ENCODE peak calls at places on chromosome 15, in four cellular contexts. Y is occipital lobe, G is cardiac muscle cell, U is pulmonary artery endothelial cell. X is an unnamed sample.

GRCh38 chr15:39438260-39438659 is 142.6 kb upstream of the THBS1 start:
- DNase-seq in Y (no peak), G (no peak), U (no peak), X (peak)

GRCh38 chr15:89876736-89877135 is 17.1 kb downstream of the AP3S2 start:
- DNase-seq in Y (no peak), G (no peak), U (no peak), X (no peak)

GRCh38 chr15:74364936-74365618 is 2.4 kb downstream of the CYP11A1 start:
- DNase-seq in Y (no peak), G (no peak), U (no peak), X (no peak)

GRCh38 chr15:65099336-65099735 is 15.7 kb downstream of the UBAP1L start:
- DNase-seq in Y (no peak), G (no peak), U (no peak), X (no peak)

GRCh38 chr15:95557226-95558046 is 773.1 kb upstream of the NR2F2 start:
- DNase-seq in Y (no peak), G (no peak), U (peak), X (no peak)

GRCh38 chr15:73800662-73801345 is 47.7 kb upstream of the INSYN1 start:
- DNase-seq in Y (peak), G (no peak), U (peak), X (peak)

GRCh38 chr15:67504796-67505195 is 16.1 kb upstream of the C15orf61 start:
- DNase-seq in Y (no peak), G (no peak), U (no peak), X (no peak)

GRCh38 chr15:68787609-68788264 is 33.0 kb downstream of the ANP32A start:
- DNase-seq in Y (no peak), G (no peak), U (no peak), X (no peak)

X was measured in Right ventricle myocardium inferior.